ENCODE peak calls at places on chromosomes 6 and 20, in five cellular contexts. One of them, this sample, is unnamed.

GRCh38 chr6:148836751-148837150 is 89.9 kb downstream of the UST start:
- DNase-seq in H1: no peak
- DNase-seq in trophoblast cell: no peak
- DNase-seq in neuronal stem cell: no peak
- DNase-seq in mesenchymal stem cell: no peak
- DNase-seq in this sample: no peak

GRCh38 chr6:26388441-26388840 is 5.5 kb downstream of the BTN2A2 start:
- DNase-seq in H1: no peak
- DNase-seq in neuronal stem cell: no peak
- DNase-seq in trophoblast cell: no peak
- DNase-seq in mesenchymal stem cell: peak
- DNase-seq in this sample: no peak

GRCh38 chr20:11140359-11140758 is 466.6 kb upstream of the JAG1 start:
- DNase-seq in mesenchymal stem cell: peak
- DNase-seq in H1: no peak
- DNase-seq in trophoblast cell: no peak
- DNase-seq in neuronal stem cell: no peak
- DNase-seq in this sample: no peak

GRCh38 chr20:11267762-11268335 is 594.0 kb upstream of the JAG1 start:
- DNase-seq in H1: no peak
- DNase-seq in neuronal stem cell: no peak
- DNase-seq in mesenchymal stem cell: no peak
- DNase-seq in trophoblast cell: no peak
- DNase-seq in this sample: no peak

GRCh38 chr6:155448823-155449789 is 6.5 kb downstream of the NOX3 start:
- DNase-seq in trophoblast cell: no peak
- DNase-seq in H1: no peak
- DNase-seq in mesenchymal stem cell: peak
- DNase-seq in neuronal stem cell: no peak
- DNase-seq in this sample: no peak

GRCh38 chr20:53805895-53806384 is 212.3 kb upstream of the ZNF217 start:
- DNase-seq in neuronal stem cell: no peak
- DNase-seq in trophoblast cell: peak
- DNase-seq in H1: no peak
- DNase-seq in mesenchymal stem cell: peak
- DNase-seq in this sample: no peak

GRCh38 chr6:34152806-34153565 is 7.1 kb upstream of the GRM4 start:
- DNase-seq in mesenchymal stem cell: no peak
- DNase-seq in neuronal stem cell: no peak
- DNase-seq in H1: peak
- DNase-seq in trophoblast cell: no peak
- DNase-seq in this sample: no peak

GRCh38 chr6:130019796-130020105 is 1.4 kb downstream of the L3MBTL3 start:
- DNase-seq in trophoblast cell: no peak
- DNase-seq in mesenchymal stem cell: no peak
- DNase-seq in H1: no peak
- DNase-seq in neuronal stem cell: no peak
- DNase-seq in this sample: no peak

GRCh38 chr6:104505838-104506237 is 353.9 kb downstream of the HACE1 start:
- DNase-seq in neuronal stem cell: no peak
- DNase-seq in trophoblast cell: peak
- DNase-seq in mesenchymal stem cell: peak
- DNase-seq in H1: no peak
- DNase-seq in this sample: no peak

GRCh38 chr6:143018955-143019354 is 41.7 kb upstream of the AIG1 start:
- DNase-seq in H1: no peak
- DNase-seq in trophoblast cell: no peak
- DNase-seq in mesenchymal stem cell: no peak
- DNase-seq in neuronal stem cell: no peak
- DNase-seq in this sample: no peak

GRCh38 chr20:64010711-64011237 is 25.2 kb upstream of the C20orf204 start:
- DNase-seq in mesenchymal stem cell: no peak
- DNase-seq in trophoblast cell: no peak
- DNase-seq in H1: no peak
- DNase-seq in neuronal stem cell: no peak
- DNase-seq in this sample: no peak

GRCh38 chr6:73968358-73968757 is 272.4 kb downstream of the CD109 start:
- DNase-seq in trophoblast cell: no peak
- DNase-seq in mesenchymal stem cell: no peak
- DNase-seq in neuronal stem cell: no peak
- DNase-seq in H1: no peak
- DNase-seq in this sample: no peak

GRCh38 chr20:47284373-47284772 is 72.1 kb downstream of the ZMYND8 start:
- DNase-seq in trophoblast cell: no peak
- DNase-seq in H1: no peak
- DNase-seq in neuronal stem cell: no peak
- DNase-seq in mesenchymal stem cell: no peak
- DNase-seq in this sample: no peak

GRCh38 chr6:135087403-135087802 is 32.8 kb upstream of the HBS1L start:
- DNase-seq in mesenchymal stem cell: no peak
- DNase-seq in H1: no peak
- DNase-seq in neuronal stem cell: no peak
- DNase-seq in trophoblast cell: no peak
- DNase-seq in this sample: peak

GRCh38 chr6:26097268-26097875 is 10.1 kb downstream of the HFE start:
- DNase-seq in H1: peak
- DNase-seq in neuronal stem cell: peak
- DNase-seq in mesenchymal stem cell: peak
- DNase-seq in trophoblast cell: peak
- DNase-seq in this sample: peak

GRCh38 chr6:156866181-156866862 is 89.1 kb downstream of the ARID1B start:
- DNase-seq in neuronal stem cell: no peak
- DNase-seq in trophoblast cell: no peak
- DNase-seq in H1: no peak
- DNase-seq in mesenchymal stem cell: peak
- DNase-seq in this sample: no peak

GRCh38 chr20:40463171-40463570 is 225.9 kb downstream of the MAFB start:
- DNase-seq in mesenchymal stem cell: no peak
- DNase-seq in neuronal stem cell: no peak
- DNase-seq in trophoblast cell: no peak
- DNase-seq in H1: no peak
- DNase-seq in this sample: no peak

GRCh38 chr20:2742934-2743559 is 50.5 kb downstream of the EBF4 start:
- DNase-seq in trophoblast cell: peak
- DNase-seq in mesenchymal stem cell: peak
- DNase-seq in H1: peak
- DNase-seq in neuronal stem cell: peak
- DNase-seq in this sample: peak

GRCh38 chr6:168968228-168968627 is 285.4 kb downstream of the THBS2 start:
- DNase-seq in mesenchymal stem cell: peak
- DNase-seq in neuronal stem cell: no peak
- DNase-seq in H1: no peak
- DNase-seq in trophoblast cell: peak
- DNase-seq in this sample: no peak

GRCh38 chr6:135230702-135231468 is 49.8 kb downstream of the MYB start:
- DNase-seq in neuronal stem cell: no peak
- DNase-seq in H1: no peak
- DNase-seq in trophoblast cell: peak
- DNase-seq in mesenchymal stem cell: peak
- DNase-seq in this sample: no peak

GRCh38 chr20:64119681-64120341 is 12.4 kb upstream of the NPBWR2 start:
- DNase-seq in mesenchymal stem cell: no peak
- DNase-seq in neuronal stem cell: no peak
- DNase-seq in H1: peak
- DNase-seq in trophoblast cell: no peak
- DNase-seq in this sample: no peak

GRCh38 chr6:15538106-15538505 is 124.7 kb downstream of the DTNBP1 start:
- DNase-seq in mesenchymal stem cell: no peak
- DNase-seq in H1: peak
- DNase-seq in neuronal stem cell: no peak
- DNase-seq in trophoblast cell: no peak
- DNase-seq in this sample: no peak

GRCh38 chr6:135331002-135331401 is 149.9 kb downstream of the MYB start:
- DNase-seq in trophoblast cell: no peak
- DNase-seq in neuronal stem cell: no peak
- DNase-seq in mesenchymal stem cell: no peak
- DNase-seq in H1: no peak
- DNase-seq in this sample: no peak

GRCh38 chr6:17705778-17706579 is 746 bp downstream of the NUP153 start:
- DNase-seq in neuronal stem cell: peak
- DNase-seq in H1: peak
- DNase-seq in mesenchymal stem cell: peak
- DNase-seq in trophoblast cell: peak
- DNase-seq in this sample: peak

GRCh38 chr6:89894169-89894568 is at the start of gene GJA10:
- DNase-seq in neuronal stem cell: no peak
- DNase-seq in trophoblast cell: no peak
- DNase-seq in H1: no peak
- DNase-seq in mesenchymal stem cell: no peak
- DNase-seq in this sample: no peak

GRCh38 chr20:56411759-56412472 is at the start of gene CASS4:
- DNase-seq in H1: no peak
- DNase-seq in trophoblast cell: no peak
- DNase-seq in mesenchymal stem cell: peak
- DNase-seq in neuronal stem cell: no peak
- DNase-seq in this sample: no peak

GRCh38 chr20:48932375-48932941 is 10.9 kb downstream of the ARFGEF2 start:
- DNase-seq in neuronal stem cell: no peak
- DNase-seq in trophoblast cell: no peak
- DNase-seq in mesenchymal stem cell: peak
- DNase-seq in H1: no peak
- DNase-seq in this sample: no peak

GRCh38 chr20:48931527-48932374 is 10.2 kb downstream of the ARFGEF2 start:
- DNase-seq in H1: no peak
- DNase-seq in mesenchymal stem cell: no peak
- DNase-seq in neuronal stem cell: no peak
- DNase-seq in trophoblast cell: no peak
- DNase-seq in this sample: no peak

GRCh38 chr20:48930878-48931277 is 9.4 kb downstream of the ARFGEF2 start:
- DNase-seq in mesenchymal stem cell: no peak
- DNase-seq in trophoblast cell: peak
- DNase-seq in neuronal stem cell: no peak
- DNase-seq in H1: no peak
- DNase-seq in this sample: no peak

GRCh38 chr20:48930035-48930434 is 8.5 kb downstream of the ARFGEF2 start:
- DNase-seq in trophoblast cell: no peak
- DNase-seq in H1: no peak
- DNase-seq in neuronal stem cell: no peak
- DNase-seq in mesenchymal stem cell: no peak
- DNase-seq in this sample: no peak

DNA sequence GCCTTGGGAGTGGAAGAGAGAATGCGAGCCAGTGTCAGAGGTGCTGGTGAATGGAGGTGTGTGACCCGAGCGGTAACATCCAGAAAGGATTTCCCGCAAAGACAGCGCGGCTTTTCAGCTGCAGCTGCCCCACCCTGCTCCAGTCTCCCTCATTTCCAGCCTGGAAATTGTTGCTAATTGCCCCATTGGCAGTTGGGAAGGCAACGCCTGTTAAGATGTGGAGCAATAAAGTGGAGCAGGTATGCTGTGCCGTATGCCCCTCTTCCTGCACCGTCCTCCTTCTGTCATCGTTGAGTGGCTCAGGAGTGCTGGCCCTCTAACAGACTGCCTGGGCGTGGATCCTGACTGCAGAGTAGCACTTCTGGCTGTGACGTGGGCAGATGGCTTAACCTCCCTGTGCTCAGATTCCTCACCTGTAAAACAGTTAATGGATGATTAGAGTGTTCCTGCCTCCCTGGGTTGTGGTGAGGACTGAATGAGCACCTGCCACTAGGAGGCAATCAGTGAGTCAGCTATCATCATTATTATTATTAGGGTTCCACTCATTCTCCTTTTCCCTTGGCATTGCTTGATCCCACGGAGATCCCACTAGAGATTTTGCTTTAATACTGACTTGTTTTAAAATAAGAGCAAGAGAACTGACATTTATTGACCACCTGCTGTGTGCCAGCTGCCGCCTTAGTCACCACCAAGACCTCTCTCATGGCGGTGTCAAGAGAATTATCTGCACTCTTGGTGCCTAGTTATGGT is 11.7 kb downstream of the ARFGEF2 start:
- DNase-seq in H1: no peak
- DNase-seq in trophoblast cell: no peak
- DNase-seq in mesenchymal stem cell: no peak
- DNase-seq in neuronal stem cell: no peak
- DNase-seq in this sample: no peak
- H4K8ac ChIP-seq in H1: no peak
- H4K8ac ChIP-seq in trophoblast cell: no peak
- H4K8ac ChIP-seq in mesenchymal stem cell: no peak
- H4K8ac ChIP-seq in neuronal stem cell: no peak
- H4K8ac ChIP-seq in this sample: no peak

DNA sequence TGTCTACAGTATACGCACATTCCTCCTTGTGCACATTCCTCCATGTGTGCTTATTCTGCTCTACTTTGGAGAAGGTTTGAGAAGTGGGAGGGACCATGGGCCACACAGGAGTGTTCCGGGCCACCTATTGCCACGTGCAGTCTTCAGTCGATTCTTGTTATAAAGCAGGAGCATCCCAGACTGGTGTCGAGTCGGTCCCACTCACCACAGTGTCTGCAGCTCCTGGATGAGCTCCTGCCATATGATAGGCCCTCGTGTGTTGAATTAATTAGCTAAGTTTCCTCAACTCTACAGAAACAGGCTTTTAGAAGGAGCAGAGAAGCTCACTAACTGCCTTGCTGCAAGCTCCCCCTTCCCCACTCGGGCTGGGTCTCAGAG is 22.6 kb downstream of the ENTPD6 start:
- DNase-seq in H1: no peak
- DNase-seq in neuronal stem cell: no peak
- DNase-seq in mesenchymal stem cell: no peak
- DNase-seq in trophoblast cell: no peak
- DNase-seq in this sample: no peak
- H2BK12ac ChIP-seq in H1: no peak
- H2BK12ac ChIP-seq in neuronal stem cell: no peak
- H2BK12ac ChIP-seq in mesenchymal stem cell: no peak
- H2BK12ac ChIP-seq in trophoblast cell: no peak
- H2BK12ac ChIP-seq in this sample: no peak

GRCh38 chr6:124888581-124889371 is 73.5 kb upstream of the RNF217 start:
- DNase-seq in neuronal stem cell: no peak
- DNase-seq in trophoblast cell: no peak
- DNase-seq in mesenchymal stem cell: peak
- DNase-seq in H1: no peak
- DNase-seq in this sample: no peak
- H2AFZ ChIP-seq in neuronal stem cell: no peak
- H2AFZ ChIP-seq in trophoblast cell: no peak
- H2AFZ ChIP-seq in mesenchymal stem cell: no peak
- H2AFZ ChIP-seq in H1: no peak
- H2AFZ ChIP-seq in this sample: no peak

DNA sequence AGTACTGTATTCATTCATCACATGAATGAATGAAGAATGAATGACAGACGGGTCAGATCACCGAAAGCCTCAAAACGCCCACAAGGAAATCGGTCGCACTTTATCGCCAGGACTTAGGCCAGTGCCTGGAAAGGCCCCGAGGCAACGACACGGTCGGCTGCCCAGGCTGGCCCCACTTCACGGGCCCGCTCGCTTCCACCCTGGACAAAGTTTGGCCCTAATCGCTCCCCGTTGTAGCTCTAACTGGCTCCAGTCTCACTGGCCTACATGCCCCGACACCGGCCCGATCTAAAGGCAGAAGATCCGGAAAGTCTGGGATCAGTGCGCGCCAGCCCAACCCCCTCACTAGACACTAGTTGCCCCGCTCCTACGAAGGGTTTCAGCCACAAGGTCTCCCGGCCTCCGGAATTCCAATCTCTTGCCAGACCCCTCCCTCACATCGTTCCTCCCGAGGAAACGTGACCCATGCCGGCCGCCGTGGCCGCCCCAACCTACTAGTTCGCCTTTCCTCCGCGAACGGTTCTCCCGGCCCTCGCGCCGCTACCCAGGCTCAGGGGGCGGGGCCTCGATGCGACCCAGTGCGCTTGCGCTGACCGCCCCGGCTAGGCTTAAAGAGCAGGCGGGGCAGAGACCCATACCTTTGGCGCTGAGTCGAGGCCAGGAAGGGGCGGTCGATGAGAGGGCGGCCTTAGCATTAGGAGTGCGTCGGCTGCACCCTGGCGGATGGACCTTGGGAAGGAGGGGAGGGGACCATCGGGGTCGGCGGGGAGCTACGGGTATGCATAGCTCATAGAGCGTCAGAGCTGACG is at the start of the genes GSS and MYH7B:
- DNase-seq in neuronal stem cell: peak
- DNase-seq in mesenchymal stem cell: peak
- DNase-seq in H1: peak
- DNase-seq in trophoblast cell: peak
- DNase-seq in this sample: peak
- H4K8ac ChIP-seq in neuronal stem cell: peak
- H4K8ac ChIP-seq in mesenchymal stem cell: peak
- H4K8ac ChIP-seq in H1: peak
- H4K8ac ChIP-seq in trophoblast cell: peak
- H4K8ac ChIP-seq in this sample: no peak

This sample was measured in H9.